ENCODE peak calls at places on chromosomes 4 and X, in four cellular contexts. D is HCT116, O is K562, E is HepG2. H is an unnamed sample.

GRCh38 chrX:103791233-103791632 is 14.6 kb downstream of the PLP1 start:
- DNase-seq in D (no peak), O (no peak), E (no peak), H (no peak)

GRCh38 chrX:39601193-39602085 is 496.3 kb downstream of the BCOR start:
- DNase-seq in D (no peak), O (no peak), E (no peak), H (no peak)

GRCh38 chr4:3331511-3332394 is 38.9 kb downstream of the RGS12 start:
- DNase-seq in D (no peak), O (no peak), E (no peak), H (no peak)

GRCh38 chrX:55490121-55490520 is 473 bp upstream of the USP51 start:
- DNase-seq in D (no peak), O (no peak), E (no peak), H (no peak)

GRCh38 chrX:152313529-152314302 is 137.4 kb downstream of the GABRA3 start:
- DNase-seq in D (no peak), O (peak; percentile 25), E (no peak), H (no peak)

GRCh38 chrX:72358313-72358712 is 52.6 kb upstream of the CITED1 start:
- DNase-seq in D (no peak), O (no peak), E (no peak), H (no peak)

GRCh38 chr4:156805696-156806095 is 165.9 kb downstream of the PDGFC start:
- DNase-seq in D (no peak), O (no peak), E (no peak), H (no peak)

GRCh38 chrX:20374866-20375530 is 108.3 kb upstream of the RPS6KA3 start:
- DNase-seq in D (no peak), O (peak; percentile 6), E (peak; percentile 59), H (no peak)

GRCh38 chr4:40238700-40239548 is 42.1 kb downstream of the RHOH start:
- DNase-seq in D (no peak), O (peak; percentile 96), E (no peak), H (no peak)

GRCh38 chr4:5142726-5143125 is 91.4 kb downstream of the STK32B start:
- DNase-seq in D (peak; percentile 16), O (peak; percentile 39), E (peak; percentile 20), H (no peak)

GRCh38 chrX:107272431-107272921 is 66.1 kb downstream of the DNAAF6 start:
- DNase-seq in D (no peak), O (peak; percentile 11), E (no peak), H (no peak)

GRCh38 chr4:105637409-105638258 is 70.9 kb downstream of the INTS12 start:
- DNase-seq in D (no peak), O (no peak), E (peak; percentile 4), H (no peak)

GRCh38 chr4:172650758-172651495 is 517.7 kb upstream of the GALNT7 start:
- DNase-seq in D (no peak), O (no peak), E (no peak), H (no peak)

GRCh38 chrX:22366866-22367265 is 94.2 kb downstream of the CBLL2 start:
- DNase-seq in D (no peak), O (no peak), E (no peak), H (no peak)
- H3K27ac ChIP-seq in D (no peak overlapping the region), O (no peak overlapping the region), E (no peak overlapping the region), H (no peak overlapping the region)

DNA sequence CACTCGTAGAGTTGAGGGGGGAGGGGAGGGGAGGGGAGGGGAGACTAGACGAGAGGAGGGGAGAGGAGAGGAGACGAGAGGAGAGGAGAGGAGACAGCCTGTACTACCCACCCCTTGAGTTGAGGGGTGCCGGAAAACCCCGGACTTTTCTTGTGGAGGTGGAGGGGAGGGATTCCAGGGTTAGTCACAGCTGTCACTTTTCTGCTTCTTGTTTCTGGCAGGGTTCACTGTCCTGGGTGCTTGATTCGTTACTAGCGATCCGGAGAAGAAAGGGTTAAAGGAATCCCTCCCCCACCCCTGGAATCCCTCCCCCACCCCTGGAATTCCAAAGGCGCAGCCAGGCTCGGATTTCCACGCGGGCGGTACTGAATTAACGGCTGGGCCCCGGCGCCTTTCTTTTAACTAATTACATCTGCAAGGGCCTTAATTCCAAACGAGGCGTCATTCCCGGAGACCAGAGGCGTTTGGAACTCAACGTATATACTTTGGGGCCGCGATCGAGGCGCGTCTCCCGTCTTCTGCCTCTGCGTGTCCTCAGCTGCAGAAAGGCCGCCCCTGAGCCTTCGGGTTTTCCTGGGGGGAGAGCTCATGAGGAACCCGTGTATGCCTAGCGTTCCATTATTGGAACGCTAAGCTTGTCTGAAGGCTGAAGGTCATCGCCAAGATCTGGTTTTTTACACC is 20.1 kb upstream of the CSF2RA start:
- DNase-seq in D (no peak), O (no peak), E (peak; percentile 7), H (no peak)
- H3K4me3 ChIP-seq in D (peak overlapping the region; percentile 26), O (no peak overlapping the region), E (peak overlapping the region; percentile 57), H (no peak overlapping the region)

GRCh38 chr4:6937201-6937600 is 27.6 kb downstream of the TBC1D14 start:
- DNase-seq in D (no peak), O (no peak), E (no peak), H (no peak)

GRCh38 chr4:6937748-6938147 is 28.1 kb downstream of the TBC1D14 start:
- DNase-seq in D (no peak), O (no peak), E (no peak), H (no peak)

GRCh38 chr4:6938758-6939201 is 29.2 kb downstream of the TBC1D14 start:
- DNase-seq in D (no peak), O (no peak), E (no peak), H (no peak)

GRCh38 chr4:6939761-6940743 is 30.4 kb downstream of the TBC1D14 start:
- DNase-seq in D (no peak), O (peak; percentile 33), E (no peak), H (no peak)

GRCh38 chr4:6938237-6938636 is 28.6 kb downstream of the TBC1D14 start:
- DNase-seq in D (no peak), O (no peak), E (no peak), H (no peak)
- TF ChIP-seq TCF7L2 in D (no peak), O (no peak), E (no peak), H (no peak)

GRCh38 chr4:158018090-158018808 is 154.6 kb downstream of the GASK1B start:
- DNase-seq in D (no peak), O (no peak), E (no peak), H (no peak)

GRCh38 chr4:158020175-158020574 is 152.7 kb downstream of the GASK1B start:
- DNase-seq in D (peak; percentile 18), O (no peak), E (peak; percentile 92), H (no peak)

GRCh38 chr4:158018831-158019230 is 154.0 kb downstream of the GASK1B start:
- DNase-seq in D (no peak), O (no peak), E (no peak), H (no peak)

GRCh38 chr4:158025131-158025530 is 147.7 kb downstream of the GASK1B start:
- DNase-seq in D (peak; percentile 13), O (no peak), E (no peak), H (no peak)

GRCh38 chr4:158020734-158021346 is 152.0 kb downstream of the GASK1B start:
- DNase-seq in D (peak; percentile 47), O (no peak), E (peak; percentile 44), H (no peak)
- H3K27ac ChIP-seq in D (no peak overlapping the region), O (no peak overlapping the region), E (peak overlapping the region; percentile 60), H (peak overlapping the region; percentile 66)